ENCODE peak calls at places on chromosome 19, in four cellular contexts. Z, W, C and I are unnamed samples.

GRCh38 chr19:2428027-2428690 is 773 bp upstream of the TIMM13 start:
- DNase-seq in Z (peak), W (peak), C (no peak), I (peak)

GRCh38 chr19:45971260-45971902 is 2.3 kb downstream of the NOVA2 start:
- DNase-seq in Z (no peak), W (no peak), C (no peak), I (no peak)

GRCh38 chr19:8204961-8205360 is 4.2 kb upstream of the CERS4 start:
- DNase-seq in Z (no peak), W (no peak), C (no peak), I (no peak)

GRCh38 chr19:46881092-46881491 is 20.3 kb downstream of the ARHGAP35 start:
- DNase-seq in Z (no peak), W (no peak), C (no peak), I (no peak)

GRCh38 chr19:32223595-32224370 is 121.6 kb upstream of the ZNF507 start:
- DNase-seq in Z (peak), W (no peak), C (no peak), I (peak)

GRCh38 chr19:32874605-32875004 is 5.0 kb upstream of the SLC7A9 start:
- DNase-seq in Z (no peak), W (no peak), C (no peak), I (no peak)

GRCh38 chr19:2507109-2507508 is 31.2 kb downstream of the GADD45B start:
- DNase-seq in Z (no peak), W (no peak), C (no peak), I (peak)

GRCh38 chr19:38727868-38728660 is 16.2 kb downstream of the CAPN12 start:
- DNase-seq in Z (no peak), W (peak), C (no peak), I (no peak)

GRCh38 chr19:35083678-35084077 is 31.9 kb upstream of the FXYD3 start:
- DNase-seq in Z (no peak), W (no peak), C (no peak), I (no peak)

GRCh38 chr19:35033067-35034004 is 3.1 kb downstream of the SCN1B start:
- DNase-seq in Z (no peak), W (no peak), C (no peak), I (no peak)

GRCh38 chr19:46232029-46232428 is 2.5 kb downstream of the IGFL1 start:
- DNase-seq in Z (peak), W (no peak), C (no peak), I (no peak)

GRCh38 chr19:45211751-45212381 is 33.3 kb downstream of the BLOC1S3 start:
- DNase-seq in Z (no peak), W (no peak), C (no peak), I (no peak)

GRCh38 chr19:7063339-7063738 is 4.9 kb upstream of the MBD3L3 start:
- DNase-seq in Z (no peak), W (no peak), C (no peak), I (no peak)

GRCh38 chr19:31448221-31448657 is 99.0 kb upstream of the TSHZ3 start:
- DNase-seq in Z (peak), W (peak), C (no peak), I (peak)

GRCh38 chr19:2394054-2394668 is 33.2 kb downstream of the TIMM13 start:
- DNase-seq in Z (no peak), W (no peak), C (no peak), I (no peak)

GRCh38 chr19:51259348-51260245 is 8.7 kb downstream of the SIGLECL1 start:
- DNase-seq in Z (peak), W (no peak), C (no peak), I (peak)

GRCh38 chr19:51354103-51354741 is 12.0 kb downstream of the ETFB start:
- DNase-seq in Z (no peak), W (no peak), C (no peak), I (no peak)

GRCh38 chr19:29866011-29866410 is 54.2 kb downstream of the CCNE1 start:
- DNase-seq in Z (no peak), W (no peak), C (no peak), I (no peak)

GRCh38 chr19:6357995-6358394 is 3.3 kb upstream of the CLPP start:
- DNase-seq in Z (no peak), W (no peak), C (no peak), I (no peak)

GRCh38 chr19:2549701-2550191 is 73.8 kb downstream of the GADD45B start:
- DNase-seq in Z (peak), W (peak), C (no peak), I (peak)

GRCh38 chr19:1089126-1089771 is 5.9 kb downstream of the POLR2E start:
- DNase-seq in Z (no peak), W (no peak), C (no peak), I (no peak)

GRCh38 chr19:39448271-39448670 is 2.9 kb downstream of the SUPT5H start:
- DNase-seq in Z (peak), W (no peak), C (no peak), I (no peak)

GRCh38 chr19:10228925-10229324 is 2.2 kb downstream of the S1PR2 start:
- DNase-seq in Z (no peak), W (no peak), C (no peak), I (peak)

GRCh38 chr19:38993271-38993670 is 17.7 kb upstream of the FBXO17 start:
- DNase-seq in Z (peak), W (no peak), C (no peak), I (peak)

GRCh38 chr19:5287066-5287465 is 53.5 kb downstream of the PTPRS start:
- DNase-seq in Z (no peak), W (no peak), C (no peak), I (peak)

GRCh38 chr19:54674021-54674617 is 11.3 kb downstream of the LILRB4 start:
- DNase-seq in Z (peak), W (no peak), C (no peak), I (peak)

GRCh38 chr19:1841209-1841924 is 6.9 kb downstream of the REXO1 start:
- DNase-seq in Z (no peak), W (no peak), C (no peak), I (no peak)

GRCh38 chr19:2523630-2524311 is 47.8 kb downstream of the GADD45B start:
- DNase-seq in Z (peak), W (no peak), C (no peak), I (peak)

GRCh38 chr19:13089139-13089856 is 13.4 kb downstream of the LYL1 start:
- DNase-seq in Z (peak), W (no peak), C (no peak), I (peak)

GRCh38 chr19:54420383-54421168 is 5.3 kb downstream of the TTYH1 start:
- DNase-seq in Z (no peak), W (no peak), C (no peak), I (peak)

GRCh38 chr19:49690073-49690655 is 752 bp upstream of the CPT1C start:
- DNase-seq in Z (no peak), W (no peak), C (no peak), I (no peak)

GRCh38 chr19:48624791-48625723 is 5.8 kb downstream of the SPHK2 start:
- DNase-seq in Z (no peak), W (peak), C (no peak), I (no peak)

GRCh38 chr19:24069907-24070657 is 16.9 kb upstream of the ZNF254 start:
- DNase-seq in Z (no peak), W (no peak), C (no peak), I (no peak)

GRCh38 chr19:12721656-12722565 is 1.8 kb downstream of the TNPO2 start:
- DNase-seq in Z (peak), W (peak), C (no peak), I (no peak)

GRCh38 chr19:46495789-46496099 is at the start of gene PNMA8B:
- DNase-seq in Z (no peak), W (no peak), C (no peak), I (no peak)

GRCh38 chr19:39160889-39161672 is 35.5 kb downstream of the PAK4 start:
- DNase-seq in Z (no peak), W (no peak), C (no peak), I (peak)

GRCh38 chr19:3440082-3440481 is 40.2 kb downstream of the SMIM24 start:
- DNase-seq in Z (peak), W (peak), C (peak), I (no peak)